ENCODE peak calls at places on chromosomes 6 and 20, in eight cellular contexts. N is Panc1, L is sigmoid colon, G is transverse colon, I is fibroblast of lung, Y is heart right ventricle, D is ovary, Z is stomach. U is an unnamed sample.
A peak's percentile ranks its signal among the peaks of the same experiment; 100 is the strongest.

GRCh38 chr20:1804554-1804956 is 90.7 kb upstream of the SIRPA start:
- DNase-seq in N (no peak), L (no peak), G (no peak), I (no peak), Y (no peak), D (no peak), Z (no peak), U (no peak)

GRCh38 chr6:86526238-86526637 is 411.1 kb upstream of the HTR1E start:
- DNase-seq in N (no peak), L (no peak), G (no peak), I (no peak), Y (no peak), D (no peak), Z (no peak), U (no peak)

GRCh38 chr6:134166529-134167221 is 114.3 kb upstream of the SLC2A12 start:
- DNase-seq in N (no peak), L (no peak), G (no peak), I (no peak), Y (no peak), D (no peak), Z (peak; percentile 41), U (no peak)

GRCh38 chr6:25012657-25013056 is 76.9 kb upstream of the RIPOR2 start:
- DNase-seq in N (no peak), L (no peak), G (no peak), I (peak; percentile 87), Y (no peak), D (no peak), Z (no peak), U (no peak)

GRCh38 chr6:20793174-20793573 is 258.9 kb downstream of the CDKAL1 start:
- DNase-seq in N (no peak), L (no peak), G (no peak), I (no peak), Y (no peak), D (no peak), Z (no peak), U (no peak)

GRCh38 chr6:156425374-156425773 is 351.8 kb upstream of the ARID1B start:
- DNase-seq in N (no peak), L (no peak), G (no peak), I (peak; percentile 78), Y (peak; percentile 11), D (no peak), Z (no peak), U (no peak)

GRCh38 chr6:25542984-25543383 is 109.0 kb upstream of the SCGN start:
- DNase-seq in N (no peak), L (no peak), G (no peak), I (no peak), Y (no peak), D (no peak), Z (no peak), U (no peak)

GRCh38 chr6:20182926-20183521 is 29.2 kb downstream of the MBOAT1 start:
- DNase-seq in N (no peak), L (peak; percentile 85), G (peak; percentile 92), I (no peak), Y (peak; percentile 32), D (no peak), Z (peak; percentile 93), U (peak; percentile 63)

GRCh38 chr6:54602591-54602990 is 244.0 kb upstream of the FAM83B start:
- DNase-seq in N (no peak), L (no peak), G (no peak), I (peak; percentile 9), Y (no peak), D (no peak), Z (no peak), U (no peak)

GRCh38 chr6:23106951-23107350 is 537.6 kb downstream of the HDGFL1 start:
- DNase-seq in N (no peak), L (no peak), G (no peak), I (peak; percentile 81), Y (no peak), D (no peak), Z (no peak), U (no peak)

GRCh38 chr6:3341467-3341866 is 82.7 kb downstream of the PSMG4 start:
- DNase-seq in N (no peak), L (peak; percentile 74), G (no peak), I (peak; percentile 95), Y (no peak), D (no peak), Z (no peak), U (no peak)

GRCh38 chr6:37021356-37022129 is 16.1 kb downstream of the FGD2 start:
- DNase-seq in N (no peak), L (no peak), G (peak; percentile 23), I (peak; percentile 62), Y (no peak), D (no peak), Z (no peak), U (no peak)

GRCh38 chr20:13817342-13817741 is 32.5 kb downstream of the NDUFAF5 start:
- DNase-seq in N (peak; percentile 4), L (no peak), G (no peak), I (no peak), Y (no peak), D (no peak), Z (no peak), U (no peak)

GRCh38 chr6:151502499-151502898 is 8.7 kb downstream of the CCDC170 start:
- DNase-seq in N (no peak), L (no peak), G (no peak), I (peak; percentile 52), Y (no peak), D (no peak), Z (no peak), U (no peak)

GRCh38 chr20:63898882-63899558 is 4.1 kb downstream of the DNAJC5 start:
- DNase-seq in N (no peak), L (no peak), G (no peak), I (no peak), Y (no peak), D (no peak), Z (no peak), U (no peak)

GRCh38 chr20:32986331-32986966 is 17.8 kb downstream of the SUN5 start:
- DNase-seq in N (no peak), L (no peak), G (no peak), I (no peak), Y (no peak), D (no peak), Z (no peak), U (no peak)

GRCh38 chr6:44049163-44049988 is 77.9 kb downstream of the MRPL14 start:
- DNase-seq in N (no peak), L (peak; percentile 85), G (no peak), I (peak; percentile 85), Y (no peak), D (no peak), Z (peak; percentile 49), U (no peak)

GRCh38 chr6:32664827-32665362 is 1.6 kb downstream of the HLA-DQB1 start:
- DNase-seq in N (no peak), L (peak; percentile 72), G (peak; percentile 40), I (no peak), Y (peak; percentile 34), D (no peak), Z (peak; percentile 37), U (peak; percentile 30)

GRCh38 chr6:17057322-17057721 is 44.5 kb upstream of the STMND1 start:
- DNase-seq in N (no peak), L (no peak), G (no peak), I (no peak), Y (no peak), D (no peak), Z (no peak), U (no peak)

GRCh38 chr6:170378502-170378901 is 71.9 kb downstream of the FAM120B start:
- DNase-seq in N (no peak), L (no peak), G (no peak), I (no peak), Y (no peak), D (no peak), Z (no peak), U (no peak)

GRCh38 chr20:20711413-20711812 is 1.0 kb downstream of the RALGAPA2 start:
- DNase-seq in N (no peak), L (no peak), G (peak; percentile 38), I (no peak), Y (no peak), D (no peak), Z (no peak), U (no peak)

DNA sequence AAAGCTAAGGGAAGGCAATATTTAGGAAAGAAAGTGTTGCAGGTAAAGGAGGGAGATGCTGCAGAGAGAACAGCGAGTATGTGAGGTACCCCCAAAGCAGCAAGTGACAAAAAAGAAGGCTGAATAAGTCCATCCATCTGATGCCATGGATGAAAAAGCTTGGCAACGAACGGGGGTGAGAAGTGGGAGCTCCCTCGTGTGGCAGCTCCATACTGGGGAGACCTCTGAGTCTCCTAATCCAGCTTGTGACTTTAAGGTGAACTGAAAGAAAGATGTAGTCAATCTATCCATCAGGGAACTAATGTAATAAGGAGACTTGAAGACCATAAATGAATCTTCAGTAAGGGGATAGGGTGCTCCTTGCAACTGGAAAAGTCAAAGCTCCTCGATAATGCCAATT is 156.6 kb downstream of the OTOR start:
- DNase-seq in N (no peak), L (no peak), G (no peak), I (no peak), Y (no peak), D (no peak), Z (no peak), U (no peak)
- TF ChIP-seq CTCF in N (peak; percentile 52), L (no peak), G (no peak), I (no peak), Y (no peak), D (no peak), Z (no peak), U (no peak)

GRCh38 chr20:62362590-62362940 is 4.5 kb downstream of the LAMA5 start:
- DNase-seq in N (no peak), L (no peak), G (peak; percentile 7), I (no peak), Y (no peak), D (no peak), Z (no peak), U (no peak)
- H3K36me3 ChIP-seq in N (no peaks in the 10 kb centered on the region), L (peaks cover 6% of the 10 kb centered on the region), G (no peaks in the 10 kb centered on the region), I (peaks cover 5% of the 10 kb centered on the region), Y (no peaks in the 10 kb centered on the region), D (no peaks in the 10 kb centered on the region), Z (no peaks in the 10 kb centered on the region), U (peaks cover 8% of the 10 kb centered on the region)

DNA sequence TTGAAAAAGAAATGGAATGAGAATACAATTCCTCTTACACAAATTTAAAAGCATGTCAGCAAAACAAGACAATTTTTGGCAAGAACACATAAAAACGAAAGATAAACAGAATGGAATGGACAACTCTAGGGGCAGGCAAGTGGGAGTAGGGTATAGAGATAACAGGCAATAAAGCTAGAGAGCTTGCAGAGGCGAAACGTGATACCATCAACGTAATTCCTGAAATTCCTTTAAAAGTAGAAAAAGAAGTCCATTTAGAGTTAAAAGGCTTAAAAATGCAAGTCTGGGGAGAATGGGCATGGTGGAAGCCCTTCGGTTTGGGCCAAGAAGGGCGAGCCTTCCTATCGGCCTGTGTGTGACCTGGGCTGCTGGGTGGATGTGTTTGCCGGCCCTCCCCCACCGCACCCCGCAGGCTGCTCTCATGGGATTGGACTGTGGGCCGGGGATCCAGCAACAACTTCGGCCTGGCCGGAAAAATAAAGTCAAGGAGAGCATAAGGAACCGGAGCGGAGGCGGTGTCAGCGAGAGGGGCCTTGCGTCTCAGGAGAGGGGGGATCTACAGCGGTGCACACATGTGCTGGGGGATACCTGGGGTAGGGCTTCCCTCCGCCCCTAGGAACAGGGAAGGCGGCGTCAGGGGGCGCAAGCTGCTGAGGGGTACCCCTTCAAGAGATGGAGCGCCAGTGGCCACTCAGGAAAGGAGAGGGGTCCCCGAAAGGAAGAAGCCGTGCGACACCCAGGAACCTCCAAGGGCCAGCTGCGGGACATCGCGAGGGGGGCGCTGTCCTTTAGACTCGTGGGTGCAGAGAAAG is 4.1 kb downstream of the TMEM239 start:
- DNase-seq in N (no peak), L (no peak), G (no peak), I (peak; percentile 39), Y (no peak), D (peak; percentile 68), Z (no peak), U (no peak)
- H3K4me3 ChIP-seq in N (no peak overlapping the region), L (no peak overlapping the region), G (no peak overlapping the region), I (no peak overlapping the region), Y (no peak overlapping the region), D (peak overlapping the region; percentile 3), Z (no peak overlapping the region), U (peak overlapping the region; percentile 37)

GRCh38 chr20:44696315-44696714 is 18.9 kb upstream of the CCN5 start:
- DNase-seq in N (no peak), L (no peak), G (no peak), I (no peak), Y (no peak), D (no peak), Z (no peak), U (no peak)
- TF ChIP-seq CTCF in N (no peak), L (no peak), G (no peak), I (no peak), Y (no peak), D (no peak), Z (no peak), U (no peak)

U was measured in left ventricle myocardium inferior.